ENCODE peak calls at places on chromosome 1, in nine cellular contexts. One of them, this sample, is unnamed. For H3K79me2, the result is how much of the 10 kb centered on the place peaks cover.

GRCh38 chr1:112464501-112464900 is 44.3 kb upstream of the WNT2B start:
- DNase-seq in PC-3: peak
- DNase-seq in neural progenitor cell: no peak
- DNase-seq in hepatocyte: peak
- DNase-seq in fibroblast of lung: no peak
- DNase-seq in GM23338: no peak
- DNase-seq in GM23248: no peak
- DNase-seq in Karpas-422: no peak
- DNase-seq in mesendoderm: peak
- DNase-seq in this sample: no peak

GRCh38 chr1:201268604-201269151 is 14.6 kb upstream of the PKP1 start:
- DNase-seq in GM23338: no peak
- DNase-seq in GM23248: peak
- DNase-seq in Karpas-422: no peak
- DNase-seq in PC-3: peak
- DNase-seq in neural progenitor cell: peak
- DNase-seq in mesendoderm: no peak
- DNase-seq in hepatocyte: peak
- DNase-seq in fibroblast of lung: peak
- DNase-seq in this sample: no peak

GRCh38 chr1:119453021-119453420 is 38.1 kb downstream of the HSD3B2 start:
- DNase-seq in hepatocyte: no peak
- DNase-seq in mesendoderm: no peak
- DNase-seq in Karpas-422: no peak
- DNase-seq in PC-3: peak
- DNase-seq in GM23338: no peak
- DNase-seq in fibroblast of lung: peak
- DNase-seq in GM23248: peak
- DNase-seq in neural progenitor cell: no peak
- DNase-seq in this sample: no peak

GRCh38 chr1:92030701-92031107 is 919 bp downstream of the EPHX4 start:
- DNase-seq in hepatocyte: peak
- DNase-seq in neural progenitor cell: peak
- DNase-seq in Karpas-422: no peak
- DNase-seq in fibroblast of lung: peak
- DNase-seq in PC-3: peak
- DNase-seq in GM23338: peak
- DNase-seq in mesendoderm: peak
- DNase-seq in GM23248: peak
- DNase-seq in this sample: peak

GRCh38 chr1:34845131-34845901 is 14.2 kb downstream of the SMIM12 start:
- DNase-seq in Karpas-422: no peak
- DNase-seq in GM23338: peak
- DNase-seq in neural progenitor cell: no peak
- DNase-seq in mesendoderm: peak
- DNase-seq in PC-3: no peak
- DNase-seq in hepatocyte: no peak
- DNase-seq in fibroblast of lung: no peak
- DNase-seq in GM23248: no peak
- DNase-seq in this sample: no peak

GRCh38 chr1:64471218-64471719 is 1.3 kb downstream of the CACHD1 start:
- DNase-seq in GM23338: peak
- DNase-seq in neural progenitor cell: peak
- DNase-seq in mesendoderm: peak
- DNase-seq in Karpas-422: no peak
- DNase-seq in GM23248: peak
- DNase-seq in hepatocyte: peak
- DNase-seq in PC-3: no peak
- DNase-seq in fibroblast of lung: peak
- DNase-seq in this sample: no peak

GRCh38 chr1:226349801-226350503 is 41.0 kb upstream of the LIN9 start:
- DNase-seq in fibroblast of lung: no peak
- DNase-seq in PC-3: no peak
- DNase-seq in GM23338: no peak
- DNase-seq in mesendoderm: no peak
- DNase-seq in hepatocyte: peak
- DNase-seq in GM23248: no peak
- DNase-seq in neural progenitor cell: peak
- DNase-seq in Karpas-422: peak
- DNase-seq in this sample: no peak

GRCh38 chr1:229042482-229042881 is 228.4 kb upstream of the RAB4A start:
- DNase-seq in mesendoderm: no peak
- DNase-seq in neural progenitor cell: no peak
- DNase-seq in GM23248: no peak
- DNase-seq in Karpas-422: no peak
- DNase-seq in PC-3: no peak
- DNase-seq in fibroblast of lung: no peak
- DNase-seq in GM23338: no peak
- DNase-seq in hepatocyte: no peak
- DNase-seq in this sample: no peak

GRCh38 chr1:225707824-225708223 is 54.9 kb upstream of the ENAH start:
- DNase-seq in PC-3: no peak
- DNase-seq in Karpas-422: no peak
- DNase-seq in hepatocyte: no peak
- DNase-seq in fibroblast of lung: no peak
- DNase-seq in mesendoderm: no peak
- DNase-seq in GM23338: no peak
- DNase-seq in GM23248: no peak
- DNase-seq in neural progenitor cell: no peak
- DNase-seq in this sample: no peak

GRCh38 chr1:19453843-19454242 is 31.5 kb downstream of the CAPZB start:
- DNase-seq in mesendoderm: no peak
- DNase-seq in neural progenitor cell: no peak
- DNase-seq in GM23338: no peak
- DNase-seq in hepatocyte: no peak
- DNase-seq in PC-3: no peak
- DNase-seq in GM23248: peak
- DNase-seq in Karpas-422: peak
- DNase-seq in fibroblast of lung: no peak
- DNase-seq in this sample: no peak

GRCh38 chr1:40390857-40391256 is 17.3 kb downstream of the SMAP2 start:
- DNase-seq in neural progenitor cell: no peak
- DNase-seq in mesendoderm: no peak
- DNase-seq in Karpas-422: no peak
- DNase-seq in GM23338: no peak
- DNase-seq in fibroblast of lung: no peak
- DNase-seq in PC-3: no peak
- DNase-seq in GM23248: no peak
- DNase-seq in hepatocyte: no peak
- DNase-seq in this sample: no peak
- H3K79me2 ChIP-seq in neural progenitor cell: under half
- H3K79me2 ChIP-seq in mesendoderm: under half
- H3K79me2 ChIP-seq in Karpas-422: under half
- H3K79me2 ChIP-seq in GM23338: under half
- H3K79me2 ChIP-seq in fibroblast of lung: half or more
- H3K79me2 ChIP-seq in PC-3: half or more
- H3K79me2 ChIP-seq in GM23248: half or more
- H3K79me2 ChIP-seq in hepatocyte: half or more
- H3K79me2 ChIP-seq in this sample: under half

DNA sequence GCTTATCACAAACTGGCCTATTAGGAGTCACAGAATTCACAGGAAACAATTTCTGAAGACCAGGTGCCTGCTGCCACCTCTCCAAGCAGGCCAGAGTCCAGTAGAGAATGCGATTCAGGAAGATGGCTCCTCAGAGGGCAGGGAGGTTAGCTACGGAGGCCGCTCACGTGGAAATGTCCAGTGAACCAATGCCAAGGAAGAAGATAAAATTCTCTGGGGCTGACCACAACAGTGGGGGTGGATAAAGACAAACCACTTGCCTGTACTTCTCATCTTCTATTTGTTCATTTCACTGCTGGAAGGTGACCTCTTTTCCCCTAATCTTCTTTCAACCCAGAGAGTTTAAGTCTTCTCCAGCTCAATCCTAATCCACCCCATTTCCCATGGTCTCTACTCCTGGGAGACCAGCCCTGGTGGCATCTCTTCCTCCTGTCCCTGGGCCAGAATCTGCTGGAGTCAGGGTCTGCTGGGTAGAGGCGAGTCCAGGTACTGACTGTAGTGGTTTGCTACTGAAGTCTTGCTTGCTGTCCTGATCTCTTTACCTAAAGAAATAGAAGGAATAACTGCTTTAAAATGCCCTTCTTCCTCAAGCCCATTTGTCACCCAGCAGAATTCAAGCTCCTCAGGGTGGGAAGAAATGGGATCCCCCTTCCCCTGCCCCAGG is 3.2 kb downstream of the PSRC1 start:
- DNase-seq in fibroblast of lung: no peak
- DNase-seq in GM23338: no peak
- DNase-seq in PC-3: no peak
- DNase-seq in mesendoderm: no peak
- DNase-seq in hepatocyte: no peak
- DNase-seq in GM23248: no peak
- DNase-seq in neural progenitor cell: no peak
- DNase-seq in Karpas-422: no peak
- DNase-seq in this sample: no peak
- H3K79me2 ChIP-seq in fibroblast of lung: under half
- H3K79me2 ChIP-seq in GM23338: under half
- H3K79me2 ChIP-seq in PC-3: under half
- H3K79me2 ChIP-seq in mesendoderm: under half
- H3K79me2 ChIP-seq in hepatocyte: under half
- H3K79me2 ChIP-seq in GM23248: under half
- H3K79me2 ChIP-seq in neural progenitor cell: under half
- H3K79me2 ChIP-seq in Karpas-422: under half
- H3K79me2 ChIP-seq in this sample: under half

DNA sequence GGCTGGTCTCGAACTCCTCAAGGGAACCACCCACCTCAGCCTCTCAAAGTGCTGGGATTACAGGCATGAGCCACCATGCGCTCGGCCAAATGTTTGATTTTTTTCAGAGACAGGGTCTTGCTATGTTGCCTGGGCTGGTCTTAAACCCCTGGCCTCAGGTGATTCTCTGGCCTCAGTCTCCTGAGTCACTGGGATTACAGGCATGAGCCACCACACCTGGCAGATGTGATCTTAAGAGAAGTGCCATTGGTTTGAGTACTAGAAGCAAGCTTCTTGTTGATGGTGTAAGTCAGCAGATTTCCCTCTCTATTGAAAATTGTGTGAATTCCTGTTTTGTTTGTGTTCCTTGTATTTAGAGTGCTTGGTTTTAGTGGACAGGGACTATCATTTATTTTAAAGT is 5.2 kb downstream of the CAP1 start:
- DNase-seq in fibroblast of lung: no peak
- DNase-seq in PC-3: no peak
- DNase-seq in GM23338: no peak
- DNase-seq in GM23248: no peak
- DNase-seq in neural progenitor cell: no peak
- DNase-seq in hepatocyte: no peak
- DNase-seq in Karpas-422: no peak
- DNase-seq in mesendoderm: no peak
- DNase-seq in this sample: no peak
- H3K79me2 ChIP-seq in fibroblast of lung: half or more
- H3K79me2 ChIP-seq in PC-3: half or more
- H3K79me2 ChIP-seq in GM23338: half or more
- H3K79me2 ChIP-seq in GM23248: half or more
- H3K79me2 ChIP-seq in neural progenitor cell: half or more
- H3K79me2 ChIP-seq in hepatocyte: half or more
- H3K79me2 ChIP-seq in Karpas-422: half or more
- H3K79me2 ChIP-seq in mesendoderm: half or more
- H3K79me2 ChIP-seq in this sample: half or more

GRCh38 chr1:214510477-214510876 is 40.9 kb downstream of the PTPN14 start:
- DNase-seq in fibroblast of lung: no peak
- DNase-seq in GM23248: no peak
- DNase-seq in PC-3: no peak
- DNase-seq in GM23338: no peak
- DNase-seq in Karpas-422: no peak
- DNase-seq in mesendoderm: no peak
- DNase-seq in hepatocyte: no peak
- DNase-seq in neural progenitor cell: no peak
- DNase-seq in this sample: no peak
- H3K79me2 ChIP-seq in fibroblast of lung: half or more
- H3K79me2 ChIP-seq in GM23248: half or more
- H3K79me2 ChIP-seq in PC-3: half or more
- H3K79me2 ChIP-seq in GM23338: half or more
- H3K79me2 ChIP-seq in Karpas-422: under half
- H3K79me2 ChIP-seq in mesendoderm: half or more
- H3K79me2 ChIP-seq in hepatocyte: half or more
- H3K79me2 ChIP-seq in neural progenitor cell: half or more
- H3K79me2 ChIP-seq in this sample: half or more

GRCh38 chr1:51621161-51621560 is 4.3 kb downstream of the OSBPL9 start:
- DNase-seq in GM23338: peak
- DNase-seq in fibroblast of lung: no peak
- DNase-seq in GM23248: no peak
- DNase-seq in Karpas-422: no peak
- DNase-seq in hepatocyte: no peak
- DNase-seq in neural progenitor cell: peak
- DNase-seq in PC-3: no peak
- DNase-seq in mesendoderm: peak
- DNase-seq in this sample: no peak

GRCh38 chr1:51623450-51623849 is 6.6 kb downstream of the OSBPL9 start:
- DNase-seq in PC-3: no peak
- DNase-seq in hepatocyte: no peak
- DNase-seq in neural progenitor cell: no peak
- DNase-seq in mesendoderm: no peak
- DNase-seq in GM23248: no peak
- DNase-seq in GM23338: no peak
- DNase-seq in fibroblast of lung: no peak
- DNase-seq in Karpas-422: no peak
- DNase-seq in this sample: no peak

GRCh38 chr1:51621841-51622454 is 5.1 kb downstream of the OSBPL9 start:
- DNase-seq in hepatocyte: no peak
- DNase-seq in GM23248: no peak
- DNase-seq in neural progenitor cell: no peak
- DNase-seq in mesendoderm: peak
- DNase-seq in GM23338: no peak
- DNase-seq in PC-3: no peak
- DNase-seq in fibroblast of lung: no peak
- DNase-seq in Karpas-422: no peak
- DNase-seq in this sample: no peak

GRCh38 chr1:51623025-51623424 is 6.1 kb downstream of the OSBPL9 start:
- DNase-seq in neural progenitor cell: no peak
- DNase-seq in GM23248: no peak
- DNase-seq in mesendoderm: peak
- DNase-seq in PC-3: no peak
- DNase-seq in Karpas-422: no peak
- DNase-seq in hepatocyte: no peak
- DNase-seq in fibroblast of lung: no peak
- DNase-seq in GM23338: no peak
- DNase-seq in this sample: no peak

GRCh38 chr1:51622455-51622913 is 5.6 kb downstream of the OSBPL9 start:
- DNase-seq in fibroblast of lung: peak
- DNase-seq in neural progenitor cell: no peak
- DNase-seq in mesendoderm: peak
- DNase-seq in GM23248: peak
- DNase-seq in GM23338: peak
- DNase-seq in PC-3: peak
- DNase-seq in hepatocyte: peak
- DNase-seq in Karpas-422: peak
- DNase-seq in this sample: peak
- H3K79me2 ChIP-seq in fibroblast of lung: under half
- H3K79me2 ChIP-seq in neural progenitor cell: half or more
- H3K79me2 ChIP-seq in mesendoderm: under half
- H3K79me2 ChIP-seq in GM23248: half or more
- H3K79me2 ChIP-seq in GM23338: half or more
- H3K79me2 ChIP-seq in PC-3: half or more
- H3K79me2 ChIP-seq in hepatocyte: half or more
- H3K79me2 ChIP-seq in Karpas-422: under half
- H3K79me2 ChIP-seq in this sample: half or more

GRCh38 chr1:6785318-6785712 is at the start of gene CAMTA1:
- DNase-seq in fibroblast of lung: no peak
- DNase-seq in mesendoderm: no peak
- DNase-seq in GM23338: no peak
- DNase-seq in GM23248: no peak
- DNase-seq in hepatocyte: no peak
- DNase-seq in neural progenitor cell: no peak
- DNase-seq in Karpas-422: no peak
- DNase-seq in PC-3: no peak
- DNase-seq in this sample: no peak
- H3K79me2 ChIP-seq in fibroblast of lung: under half
- H3K79me2 ChIP-seq in mesendoderm: under half
- H3K79me2 ChIP-seq in GM23338: half or more
- H3K79me2 ChIP-seq in GM23248: under half
- H3K79me2 ChIP-seq in hepatocyte: half or more
- H3K79me2 ChIP-seq in neural progenitor cell: half or more
- H3K79me2 ChIP-seq in Karpas-422: half or more
- H3K79me2 ChIP-seq in PC-3: under half
- H3K79me2 ChIP-seq in this sample: under half

This sample was measured in keratinocyte.